ENCODE peak calls at places on chromosomes 5 and 9, in five cellular contexts. F, Z, T, V and W are unnamed samples. For H3K4me1, the result is how much of the 10 kb centered on the place peaks cover.

GRCh38 chr9:128389395-128390149 is 18.4 kb downstream of the URM1 start:
- DNase-seq in F (no peak), Z (no peak), T (no peak), V (no peak), W (peak)

GRCh38 chr9:23842531-23843129 is 16.6 kb upstream of the ELAVL2 start:
- DNase-seq in F (no peak), Z (no peak), T (no peak), V (no peak), W (no peak)

GRCh38 chr9:99050292-99050911 is 54.5 kb upstream of the TGFBR1 start:
- DNase-seq in F (peak), Z (no peak), T (no peak), V (no peak), W (no peak)

GRCh38 chr5:95842955-95843544 is 20.5 kb upstream of the GLRX start:
- DNase-seq in F (peak), Z (peak), T (peak), V (peak), W (peak)

GRCh38 chr5:80871541-80871961 is 88.6 kb upstream of the RASGRF2 start:
- DNase-seq in F (no peak), Z (no peak), T (no peak), V (no peak), W (no peak)

GRCh38 chr9:36912620-36913019 is 121.4 kb downstream of the PAX5 start:
- DNase-seq in F (no peak), Z (no peak), T (no peak), V (no peak), W (no peak)

GRCh38 chr5:146339715-146340259 is 1.1 kb downstream of the POU4F3 start:
- DNase-seq in F (no peak), Z (no peak), T (no peak), V (peak), W (no peak)

GRCh38 chr5:36040651-36041536 is 25.8 kb downstream of the UGT3A2 start:
- DNase-seq in F (no peak), Z (no peak), T (no peak), V (no peak), W (peak)

GRCh38 chr5:141492168-141492885 is 3.4 kb downstream of the PCDHGC5 start:
- DNase-seq in F (no peak), Z (no peak), T (no peak), V (peak), W (peak)

GRCh38 chr9:16619897-16620296 is 250.6 kb downstream of the BNC2 start:
- DNase-seq in F (no peak), Z (no peak), T (no peak), V (no peak), W (no peak)

GRCh38 chr9:23743041-23743440 is 83.0 kb downstream of the ELAVL2 start:
- DNase-seq in F (no peak), Z (no peak), T (no peak), V (no peak), W (no peak)

GRCh38 chr5:61010759-61011460 is 65.9 kb downstream of the NDUFAF2 start:
- DNase-seq in F (no peak), Z (no peak), T (no peak), V (peak), W (no peak)

GRCh38 chr5:57335092-57335491 is 147.5 kb downstream of the ACTBL2 start:
- DNase-seq in F (no peak), Z (no peak), T (no peak), V (no peak), W (no peak)

GRCh38 chr5:147017621-147018020 is 139.1 kb upstream of the PPP2R2B start:
- DNase-seq in F (no peak), Z (no peak), T (no peak), V (no peak), W (no peak)

GRCh38 chr9:13064060-13064459 is 215.4 kb downstream of the MPDZ start:
- DNase-seq in F (no peak), Z (no peak), T (no peak), V (no peak), W (no peak)

GRCh38 chr9:4144869-4145268 is 155.0 kb downstream of the GLIS3 start:
- DNase-seq in F (no peak), Z (no peak), T (no peak), V (no peak), W (no peak)

GRCh38 chr9:110148384-110148783 is 59.6 kb downstream of the C9orf152 start:
- DNase-seq in F (no peak), Z (no peak), T (no peak), V (no peak), W (no peak)

GRCh38 chr9:34891386-34891785 is 66.7 kb upstream of the PHF24 start:
- DNase-seq in F (no peak), Z (no peak), T (no peak), V (no peak), W (no peak)

GRCh38 chr5:161687316-161687715 is 1.8 kb downstream of the GABRA6 start:
- DNase-seq in F (no peak), Z (no peak), T (no peak), V (no peak), W (no peak)

GRCh38 chr9:127950513-127951210 is 13.0 kb upstream of the DPM2 start:
- DNase-seq in F (peak), Z (peak), T (peak), V (no peak), W (no peak)

DNA sequence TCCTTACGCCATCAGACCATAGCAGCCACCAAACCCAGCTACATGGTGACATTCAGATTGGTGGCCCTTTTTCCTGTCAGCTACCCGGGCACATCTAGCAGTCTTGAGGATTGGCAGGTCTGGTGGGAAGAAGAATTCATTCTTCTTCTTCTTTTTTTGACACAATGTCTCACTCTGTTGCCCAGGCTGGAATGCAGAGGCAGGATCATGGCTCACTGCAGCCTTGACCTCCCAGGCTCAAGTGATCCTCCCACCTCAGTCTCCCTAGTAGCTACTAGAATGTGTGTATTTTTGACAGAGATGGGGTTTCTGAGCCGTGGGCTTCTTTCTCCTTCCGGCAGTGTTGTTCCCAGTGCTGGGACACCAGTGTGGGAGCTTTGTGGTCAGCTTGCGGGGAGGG is 3.3 kb downstream of the NTMT1 start:
- DNase-seq in F (no peak), Z (peak), T (no peak), V (no peak), W (no peak)
- H3K4me1 ChIP-seq in F (half or more), Z (half or more), T (half or more), V (under half), W (under half)

GRCh38 chr5:73307645-73308346 is 134.8 kb downstream of the TMEM174 start:
- DNase-seq in F (no peak), Z (no peak), T (no peak), V (no peak), W (peak)

GRCh38 chr5:73314395-73315195 is 134.0 kb downstream of the FOXD1 start:
- DNase-seq in F (no peak), Z (no peak), T (no peak), V (no peak), W (no peak)

GRCh38 chr5:73311291-73312110 is 137.1 kb downstream of the FOXD1 start:
- DNase-seq in F (peak), Z (no peak), T (no peak), V (peak), W (peak)

GRCh38 chr5:73312872-73313510 is 135.6 kb downstream of the FOXD1 start:
- DNase-seq in F (no peak), Z (no peak), T (no peak), V (no peak), W (no peak)

DNA sequence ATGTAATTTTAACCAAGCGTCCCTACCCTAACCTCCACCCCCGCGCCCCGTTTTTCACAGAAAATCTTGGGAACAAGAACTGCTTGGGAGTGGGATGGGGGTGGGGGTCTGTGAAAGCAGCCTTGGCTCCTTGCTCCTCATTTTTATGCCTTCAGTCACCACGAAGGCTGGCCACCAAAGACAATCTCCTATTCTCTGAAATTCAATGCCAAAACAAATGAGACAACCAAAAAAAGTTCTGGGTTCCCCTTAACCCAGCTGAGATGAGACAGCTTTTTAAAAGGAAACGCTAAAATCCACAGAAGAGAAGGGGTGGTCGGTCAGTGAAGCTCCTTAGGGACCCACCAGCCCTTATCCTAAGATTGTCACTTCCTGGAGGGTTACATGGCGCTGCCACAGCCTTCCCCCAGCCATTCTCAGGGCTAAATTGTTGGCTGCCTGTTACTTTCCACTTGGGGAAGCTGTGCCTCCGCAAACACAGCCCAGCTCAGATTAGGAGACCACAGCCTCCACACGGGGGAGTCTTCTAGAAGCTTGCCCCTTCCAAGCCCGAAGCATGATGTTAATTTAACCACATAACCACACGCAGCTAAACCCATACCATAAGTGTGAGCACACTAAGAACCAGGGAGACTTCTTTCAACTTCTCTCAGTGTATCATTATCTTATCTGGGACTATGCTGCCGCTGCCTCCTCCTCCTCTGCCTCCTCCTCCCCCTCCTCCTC is 136.3 kb downstream of the FOXD1 start:
- DNase-seq in F (no peak), Z (peak), T (no peak), V (peak), W (no peak)
- TF ChIP-seq CTCF in F (no peak), Z (no peak), T (no peak), V (no peak), W (no peak)

GRCh38 chr9:136799854-136800657 is 3.9 kb downstream of the CCDC183 start:
- DNase-seq in F (peak), Z (peak), T (peak), V (peak), W (peak)
- H3K27ac ChIP-seq in F (peak), Z (peak), T (peak), V (no peak), W (peak)

GRCh38 chr9:135615666-135616620 is 23.4 kb downstream of the GLT6D1 start:
- DNase-seq in F (no peak), Z (peak), T (no peak), V (peak), W (no peak)
- H3K4me1 ChIP-seq in F (under half), Z (under half), T (under half), V (under half), W (under half)